ENCODE peak calls at places on chromosomes 2 and 18, in five cellular contexts. V, Y, C, U and L are unnamed samples.

GRCh38 chr2:2107140-2107539 is 223.9 kb downstream of the MYT1L start:
- DNase-seq in V (no peak), Y (no peak), C (no peak), U (no peak), L (no peak)

GRCh38 chr2:109613922-109614714 is at the start of the genes SEPTIN10 and SOWAHC:
- DNase-seq in V (peak; percentile 99), Y (peak; percentile 96), C (peak; percentile 98), U (peak; percentile 97), L (peak; percentile 99)

GRCh38 chr2:32009479-32010256 is 1.1 kb downstream of the MEMO1 start:
- DNase-seq in V (no peak), Y (no peak), C (peak; percentile 4), U (peak; percentile 34), L (peak; percentile 43)

GRCh38 chr2:121046335-121046734 is 238.7 kb downstream of the TFCP2L1 start:
- DNase-seq in V (no peak), Y (no peak), C (no peak), U (no peak), L (no peak)

GRCh38 chr2:55052087-55053061 is 2.1 kb upstream of the RTN4 start:
- DNase-seq in V (peak; percentile 84), Y (no peak), C (no peak), U (no peak), L (peak; percentile 46)

GRCh38 chr2:47208852-47209606 is 53.9 kb upstream of the STPG4 start:
- DNase-seq in V (peak; percentile 87), Y (no peak), C (no peak), U (no peak), L (peak; percentile 69)

GRCh38 chr18:58784601-58785137 is 80.0 kb upstream of the ZNF532 start:
- DNase-seq in V (no peak), Y (no peak), C (no peak), U (peak; percentile 50), L (peak; percentile 37)

GRCh38 chr2:36456227-36456788 is 100.7 kb downstream of the CRIM1 start:
- DNase-seq in V (peak; percentile 81), Y (no peak), C (no peak), U (no peak), L (peak; percentile 90)

GRCh38 chr2:227191367-227191766 is 26.9 kb downstream of the COL4A3 start:
- DNase-seq in V (peak; percentile 5), Y (peak; percentile 21), C (no peak), U (peak; percentile 46), L (no peak)

GRCh38 chr2:32061973-32062861 is 1.1 kb upstream of the SPAST start:
- DNase-seq in V (peak; percentile 19), Y (no peak), C (no peak), U (peak; percentile 55), L (peak; percentile 80)

GRCh38 chr2:192499476-192499875 is 304.7 kb upstream of the TMEFF2 start:
- DNase-seq in V (no peak), Y (no peak), C (no peak), U (no peak), L (peak; percentile 63)

GRCh38 chr18:4035521-4035920 is 419.6 kb downstream of the DLGAP1 start:
- DNase-seq in V (no peak), Y (no peak), C (no peak), U (no peak), L (no peak)

GRCh38 chr18:70377317-70377799 is 88.5 kb downstream of the SOCS6 start:
- DNase-seq in V (no peak), Y (no peak), C (no peak), U (no peak), L (peak; percentile 46)

GRCh38 chr2:235116885-235117492 is 165.2 kb downstream of the SH3BP4 start:
- DNase-seq in V (peak; percentile 48), Y (no peak), C (peak; percentile 27), U (no peak), L (peak; percentile 65)

GRCh38 chr18:27715751-27716150 is 461.2 kb downstream of the CDH2 start:
- DNase-seq in V (no peak), Y (no peak), C (no peak), U (no peak), L (peak; percentile 22)

GRCh38 chr2:148901142-148901541 is 26.1 kb downstream of the KIF5C start:
- DNase-seq in V (no peak), Y (no peak), C (no peak), U (no peak), L (no peak)

GRCh38 chr18:73707035-73707434 is 440.6 kb downstream of the FBXO15 start:
- DNase-seq in V (peak; percentile 86), Y (no peak), C (no peak), U (no peak), L (peak; percentile 25)

GRCh38 chr2:62303818-62304217 is 107.9 kb downstream of the B3GNT2 start:
- DNase-seq in V (no peak), Y (no peak), C (no peak), U (no peak), L (no peak)

GRCh38 chr2:182047544-182047943 is 61.9 kb downstream of the PPP1R1C start:
- DNase-seq in V (no peak), Y (no peak), C (no peak), U (no peak), L (no peak)

GRCh38 chr2:197090713-197091367 is 164.3 kb upstream of the PGAP1 start:
- DNase-seq in V (no peak), Y (no peak), C (no peak), U (peak; percentile 39), L (no peak)

GRCh38 chr18:3246636-3247242 is 862 bp upstream of the MYL12A start:
- DNase-seq in V (no peak), Y (no peak), C (no peak), U (no peak), L (no peak)

DNA sequence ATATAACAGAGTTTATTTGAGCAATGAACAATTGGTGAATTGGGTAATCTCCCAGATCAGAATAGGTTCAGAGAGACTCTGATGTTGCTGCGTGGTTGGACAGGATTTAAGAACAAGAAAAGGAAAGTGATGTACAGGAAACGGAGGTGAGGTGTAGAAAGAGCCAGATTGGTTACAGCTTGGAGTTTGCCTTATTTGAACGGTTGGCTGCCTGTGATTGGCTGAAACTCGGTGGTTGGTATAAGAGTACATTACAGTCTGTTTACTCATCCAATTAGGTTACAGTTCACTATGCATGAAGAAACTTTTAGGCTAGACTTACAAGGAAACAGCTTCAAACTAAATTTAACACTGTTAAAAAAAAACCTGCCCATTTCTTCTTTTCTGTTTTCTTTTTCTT is 68.0 kb upstream of the CABLES1 start:
- DNase-seq in V (peak; percentile 7), Y (no peak), C (no peak), U (no peak), L (no peak)
- H4K8ac ChIP-seq in V (no peak overlapping the region), Y (no peak overlapping the region), C (no peak overlapping the region), U (no peak overlapping the region), L (no peak overlapping the region)

DNA sequence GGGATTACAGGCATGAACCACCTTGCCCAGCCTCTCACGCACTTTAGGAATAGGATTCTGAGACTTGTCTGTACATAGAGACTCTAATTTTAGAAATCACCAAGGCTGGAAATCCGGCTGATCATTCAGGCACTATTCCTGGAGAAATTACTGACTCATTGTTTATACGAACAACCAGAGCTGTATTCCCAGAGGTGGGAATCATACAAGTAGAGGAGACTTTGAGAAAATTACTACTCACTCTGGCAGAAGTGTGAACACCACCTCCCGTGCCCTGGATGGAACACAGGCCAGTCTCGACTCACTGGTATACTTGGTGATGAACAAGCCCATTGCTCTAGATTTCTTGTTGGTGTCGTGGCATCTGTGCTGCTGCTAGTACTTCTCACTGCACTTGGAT is 5.8 kb upstream of the ADNP2 start:
- DNase-seq in V (peak; percentile 69), Y (no peak), C (no peak), U (no peak), L (peak; percentile 94)
- H2BK15ac ChIP-seq in V (no peak overlapping the region), Y (no peak overlapping the region), C (no peak overlapping the region), U (no peak overlapping the region), L (no peak overlapping the region)

GRCh38 chr2:241977557-241978300 is 108.2 kb downstream of the RTP5 start:
- DNase-seq in V (no peak), Y (no peak), C (no peak), U (peak; percentile 5), L (no peak)
- H2AFZ ChIP-seq in V (no peak overlapping the region), Y (no peak overlapping the region), C (no peak overlapping the region), U (no peak overlapping the region), L (no peak overlapping the region)

GRCh38 chr2:135875491-135876065 is 665 bp downstream of the MCM6 start:
- DNase-seq in V (peak; percentile 60), Y (no peak), C (peak; percentile 57), U (peak; percentile 46), L (peak; percentile 74)

GRCh38 chr2:135876066-135876711 is at the start of gene MCM6:
- DNase-seq in V (peak; percentile 99), Y (peak; percentile 98), C (peak; percentile 97), U (peak; percentile 99), L (peak; percentile 99)

GRCh38 chr2:135870571-135870970 is 5.7 kb downstream of the MCM6 start:
- DNase-seq in V (no peak), Y (no peak), C (no peak), U (no peak), L (no peak)

GRCh38 chr2:135874966-135875365 is 1.3 kb downstream of the MCM6 start:
- DNase-seq in V (no peak), Y (no peak), C (no peak), U (no peak), L (no peak)
- H4K8ac ChIP-seq in V (no peak overlapping the region), Y (no peak overlapping the region), C (no peak overlapping the region), U (no peak overlapping the region), L (no peak overlapping the region)

GRCh38 chr2:144519934-144520717 is at the start of gene ZEB2:
- DNase-seq in V (peak; percentile 84), Y (no peak), C (peak; percentile 73), U (peak; percentile 45), L (peak; percentile 95)
- H2BK15ac ChIP-seq in V (peak within 1 kb of the TSS; percentile 23), Y (no peak within 1 kb of the TSS), C (no peak within 1 kb of the TSS), U (no peak within 1 kb of the TSS), L (no peak within 1 kb of the TSS)

GRCh38 chr2:239601880-239602279 is 201.1 kb upstream of the HDAC4 start:
- DNase-seq in V (no peak), Y (no peak), C (no peak), U (no peak), L (no peak)
- H2AFZ ChIP-seq in V (no peak overlapping the region), Y (no peak overlapping the region), C (no peak overlapping the region), U (no peak overlapping the region), L (no peak overlapping the region)